ENCODE peak calls at places on chromosomes 7 and 10, in eight cellular contexts. M is transverse colon, V is GM12878, U is sigmoid colon, P is stomach, I is tibial nerve, W is A549, D is K562. C is an unnamed sample.

GRCh38 chr10:43653746-43654145 is 5.1 kb upstream of the ZNF32 start:
- DNase-seq in V (no peak), W (no peak), M (no peak), P (no peak), D (no peak), I (no peak), U (no peak), C (no peak)

GRCh38 chr10:70729763-70730357 is 55.3 kb downstream of the TBATA start:
- DNase-seq in P (no peak), M (peak), I (no peak), V (no peak), W (no peak), U (no peak), D (no peak), C (peak)

GRCh38 chr10:97020452-97021400 is 165.0 kb downstream of the SLIT1 start:
- DNase-seq in P (peak), U (peak), D (no peak), W (no peak), V (no peak), M (no peak), I (no peak), C (peak)

GRCh38 chr10:132878730-132879407 is 63.5 kb downstream of the CFAP46 start:
- DNase-seq in I (no peak), P (peak), V (no peak), W (no peak), U (peak), D (no peak), M (no peak), C (no peak)

GRCh38 chr10:17512341-17513001 is 58.1 kb upstream of the ST8SIA6 start:
- DNase-seq in I (no peak), V (no peak), M (peak), U (no peak), D (no peak), W (peak), P (peak), C (peak)

GRCh38 chr7:35467456-35467978 is 213.6 kb upstream of the TBX20 start:
- DNase-seq in P (no peak), I (no peak), W (no peak), V (no peak), D (no peak), M (no peak), U (no peak), C (no peak)

GRCh38 chr10:23315966-23316365 is 28.6 kb downstream of the C10orf67 start:
- DNase-seq in M (no peak), I (no peak), P (no peak), W (no peak), D (no peak), U (no peak), V (no peak), C (no peak)

GRCh38 chr10:77970869-77971803 is 44.6 kb upstream of the DLG5 start:
- DNase-seq in I (peak), D (peak), W (peak), V (no peak), P (peak), M (peak), U (peak), C (peak)

GRCh38 chr7:151339651-151340377 is 1.8 kb upstream of the NUB1 start:
- DNase-seq in D (no peak), P (no peak), I (no peak), M (no peak), W (no peak), V (peak), U (no peak), C (no peak)

GRCh38 chr10:79292789-79293746 is 54.2 kb upstream of the PPIF start:
- DNase-seq in M (no peak), U (no peak), P (peak), D (peak), V (no peak), W (peak), I (no peak), C (no peak)

GRCh38 chr10:110977662-110978061 is 58.3 kb downstream of the SHOC2 start:
- DNase-seq in U (no peak), I (no peak), P (no peak), M (no peak), D (no peak), W (no peak), V (no peak), C (no peak)

GRCh38 chr7:117665393-117665792 is 185.6 kb downstream of the CFTR start:
- DNase-seq in W (no peak), D (no peak), M (no peak), U (no peak), P (no peak), I (no peak), V (no peak), C (no peak)

GRCh38 chr10:73992899-73993788 is 4.8 kb upstream of the VCL start:
- DNase-seq in P (no peak), V (no peak), D (peak), I (no peak), U (no peak), M (no peak), W (no peak), C (no peak)

GRCh38 chr10:80487422-80487785 is 33.3 kb downstream of the TSPAN14 start:
- DNase-seq in P (peak), I (no peak), W (no peak), U (no peak), M (peak), D (no peak), V (no peak), C (no peak)
- H3K4me3 ChIP-seq in P (no peak), I (no peak), W (no peak), U (no peak), M (no peak), D (no peak), V (no peak), C (no peak)

GRCh38 chr7:29325508-29325907 is 130.9 kb downstream of the CHN2 start:
- DNase-seq in D (no peak), M (no peak), I (no peak), P (no peak), U (no peak), V (no peak), W (no peak), C (no peak)
- TF ChIP-seq EP300 in D (no peak), M (no peak), I (no peak), P (no peak), U (no peak), V (no peak), W (no peak), C (no peak)

DNA sequence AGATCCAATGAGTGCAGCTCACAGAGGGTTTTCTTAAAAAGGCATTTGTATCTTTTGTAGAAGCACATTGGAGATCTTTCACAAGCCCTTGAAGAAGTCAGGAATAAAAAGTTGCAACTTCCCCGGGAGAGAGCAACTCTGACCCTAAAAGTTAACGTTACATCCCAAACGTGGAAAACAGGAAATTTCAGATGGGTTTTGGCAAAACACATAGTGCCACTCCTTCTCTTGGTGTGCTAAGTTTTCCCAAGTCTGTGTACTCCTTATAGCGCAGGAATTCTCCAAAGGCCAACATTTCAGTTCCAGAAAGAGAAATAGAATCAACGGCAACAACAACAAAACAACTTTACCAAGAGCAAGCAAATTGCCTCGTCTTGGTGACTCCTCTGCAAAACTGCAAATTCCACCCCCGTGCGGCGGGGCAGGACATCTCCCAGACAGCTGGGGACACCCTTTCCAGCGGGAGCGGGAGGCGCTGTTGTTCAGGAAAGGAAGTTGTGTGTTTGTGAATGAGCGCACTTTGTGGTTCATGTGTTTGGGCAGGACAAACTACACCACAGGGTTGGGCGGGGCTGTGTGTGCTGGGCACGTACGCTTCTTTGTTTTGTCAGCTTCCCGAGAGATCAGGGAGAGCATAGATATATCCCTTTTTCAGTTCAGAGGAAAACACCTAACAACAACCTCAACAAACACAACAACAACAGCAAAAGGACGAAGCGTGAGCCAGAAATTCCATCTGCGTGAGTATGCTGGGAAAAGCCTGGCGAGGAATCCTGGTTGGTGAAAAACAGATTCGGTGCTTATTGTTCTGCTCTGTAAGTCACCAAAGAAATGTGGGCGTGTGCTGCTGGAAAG is 294.7 kb upstream of the PITRM1 start:
- DNase-seq in V (no peak), M (peak), P (peak), I (peak), D (no peak), W (peak), U (peak), C (peak)
- H3K4me3 ChIP-seq in V (no peak), M (no peak), P (peak), I (peak), D (no peak), W (peak), U (no peak), C (no peak)

GRCh38 chr10:94066411-94066810 is 72.7 kb downstream of the PLCE1 start:
- DNase-seq in P (no peak), U (no peak), D (peak), I (no peak), M (no peak), W (no peak), V (no peak), C (no peak)

GRCh38 chr10:94065787-94066186 is 72.1 kb downstream of the PLCE1 start:
- DNase-seq in M (no peak), V (no peak), U (no peak), D (no peak), P (no peak), W (no peak), I (no peak), C (no peak)

GRCh38 chr10:94061026-94061425 is 67.3 kb downstream of the PLCE1 start:
- DNase-seq in D (no peak), U (no peak), V (no peak), W (no peak), I (no peak), P (no peak), M (no peak), C (no peak)

GRCh38 chr10:94062611-94063010 is 68.9 kb downstream of the PLCE1 start:
- DNase-seq in D (no peak), I (no peak), W (no peak), P (no peak), M (no peak), V (no peak), U (no peak), C (no peak)

GRCh38 chr10:94065344-94065743 is 71.6 kb downstream of the PLCE1 start:
- DNase-seq in W (no peak), P (no peak), I (no peak), M (no peak), D (no peak), V (no peak), U (no peak), C (no peak)
- TF ChIP-seq EP300 in W (no peak), P (no peak), I (no peak), M (no peak), D (no peak), V (no peak), U (no peak), C (no peak)

C was measured in ovary.